ENCODE peak calls at places on chromosomes 6 and 20, in nine cellular contexts. K is RWPE1, L is tibial nerve, N is neural progenitor cell, U is PC-3, H is small intestine, G is fibroblast of lung, O is ovary, R is spleen. X is an unnamed sample.

GRCh38 chr20:31695849-31696804 is 26.5 kb downstream of the BCL2L1 start:
- DNase-seq in K (peak), L (no peak), N (no peak), U (peak), H (peak), G (peak), O (no peak), R (no peak), X (no peak)

GRCh38 chr20:52004720-52005119 is 186.9 kb downstream of the ZFP64 start:
- DNase-seq in K (no peak), L (no peak), N (no peak), U (no peak), H (no peak), G (peak), O (no peak), R (no peak), X (no peak)

GRCh38 chr20:61941721-61942405 is 123.8 kb downstream of the TAF4 start:
- DNase-seq in K (no peak), L (no peak), N (no peak), U (no peak), H (no peak), G (no peak), O (no peak), R (peak), X (no peak)

GRCh38 chr6:104400844-104401243 is 458.9 kb downstream of the HACE1 start:
- DNase-seq in K (no peak), L (no peak), N (no peak), U (no peak), H (no peak), G (no peak), O (no peak), R (no peak), X (no peak)

GRCh38 chr6:107620736-107621135 is 130.8 kb downstream of the SOBP start:
- DNase-seq in K (no peak), L (no peak), N (no peak), U (no peak), H (peak), G (peak), O (no peak), R (no peak), X (no peak)

GRCh38 chr6:124670801-124671200 is 291.4 kb upstream of the RNF217 start:
- DNase-seq in K (no peak), L (no peak), N (no peak), U (no peak), H (no peak), G (no peak), O (no peak), R (no peak), X (no peak)

GRCh38 chr6:107618672-107619071 is 128.8 kb downstream of the SOBP start:
- DNase-seq in K (no peak), L (no peak), N (no peak), U (no peak), H (peak), G (no peak), O (no peak), R (peak), X (no peak)

GRCh38 chr6:105897131-105897530 is 189.0 kb upstream of the PRDM1 start:
- DNase-seq in K (no peak), L (no peak), N (no peak), U (no peak), H (no peak), G (peak), O (no peak), R (no peak), X (no peak)

GRCh38 chr6:110180228-110181008 is at the start of gene CDC40:
- DNase-seq in K (peak), L (peak), N (peak), U (no peak), H (no peak), G (no peak), O (peak), R (peak), X (peak)

GRCh38 chr6:4133941-4134838 is 1.2 kb downstream of the ECI2 start:
- DNase-seq in K (peak), L (peak), N (peak), U (peak), H (peak), G (peak), O (peak), R (peak), X (no peak)

GRCh38 chr6:168037242-168037641 is 39.8 kb downstream of the KIF25 start:
- DNase-seq in K (no peak), L (no peak), N (peak), U (no peak), H (no peak), G (no peak), O (no peak), R (no peak), X (no peak)

GRCh38 chr6:56491606-56492328 is 150.9 kb downstream of the DST start:
- DNase-seq in K (no peak), L (peak), N (no peak), U (peak), H (no peak), G (peak), O (no peak), R (no peak), X (no peak)

GRCh38 chr6:16762547-16763477 is 1.6 kb upstream of the ATXN1 start:
- DNase-seq in K (peak), L (no peak), N (peak), U (peak), H (peak), G (peak), O (peak), R (peak), X (no peak)

GRCh38 chr6:50713226-50713625 is at the start of gene TFAP2D:
- DNase-seq in K (no peak), L (no peak), N (no peak), U (no peak), H (no peak), G (no peak), O (no peak), R (no peak), X (no peak)

GRCh38 chr20:34622821-34623451 is 54.0 kb downstream of the PIGU start:
- DNase-seq in K (no peak), L (no peak), N (no peak), U (no peak), H (peak), G (no peak), O (no peak), R (peak), X (no peak)

GRCh38 chr20:22207280-22207679 is 377.1 kb downstream of the FOXA2 start:
- DNase-seq in K (no peak), L (no peak), N (no peak), U (no peak), H (no peak), G (no peak), O (no peak), R (no peak), X (no peak)

GRCh38 chr6:12545837-12546658 is 170.5 kb upstream of the PHACTR1 start:
- DNase-seq in K (peak), L (no peak), N (no peak), U (peak), H (peak), G (peak), O (no peak), R (no peak), X (no peak)

GRCh38 chr6:125001684-125002083 is 39.4 kb downstream of the RNF217 start:
- DNase-seq in K (no peak), L (no peak), N (no peak), U (no peak), H (no peak), G (peak), O (no peak), R (no peak), X (no peak)

GRCh38 chr20:56826971-56827645 is 198.0 kb downstream of the TFAP2C start:
- DNase-seq in K (peak), L (peak), N (no peak), U (peak), H (no peak), G (no peak), O (no peak), R (no peak), X (no peak)
- H3K27ac ChIP-seq in K (peak), L (peak), N (no peak), U (no peak), H (no peak), G (peak), O (no peak), R (no peak), X (no peak)

DNA sequence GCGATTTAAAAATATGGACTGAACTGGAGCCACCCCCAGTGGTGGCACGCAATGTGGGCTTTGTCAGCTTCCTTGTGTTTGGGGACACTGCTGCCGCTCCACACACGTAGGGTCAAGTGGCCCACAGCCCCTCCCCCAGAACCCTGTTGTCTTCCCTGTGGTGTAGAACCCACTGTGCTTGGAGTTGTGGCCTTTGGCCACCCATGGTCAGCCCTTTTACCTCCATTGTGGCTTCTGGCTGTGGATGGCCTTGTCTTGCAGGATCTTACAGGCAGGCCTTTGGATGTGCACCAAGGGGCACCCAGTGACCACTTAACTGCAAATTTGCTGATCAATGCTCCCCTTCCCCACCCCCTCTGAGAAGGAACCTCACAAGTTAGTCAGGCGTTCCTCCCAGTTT is 2.0 kb upstream of the LEMD2 start:
- DNase-seq in K (no peak), L (no peak), N (no peak), U (no peak), H (no peak), G (no peak), O (no peak), R (no peak), X (no peak)
- H3K27ac ChIP-seq in K (no peak), L (no peak), N (no peak), U (no peak), H (no peak), G (no peak), O (no peak), R (no peak), X (no peak)

DNA sequence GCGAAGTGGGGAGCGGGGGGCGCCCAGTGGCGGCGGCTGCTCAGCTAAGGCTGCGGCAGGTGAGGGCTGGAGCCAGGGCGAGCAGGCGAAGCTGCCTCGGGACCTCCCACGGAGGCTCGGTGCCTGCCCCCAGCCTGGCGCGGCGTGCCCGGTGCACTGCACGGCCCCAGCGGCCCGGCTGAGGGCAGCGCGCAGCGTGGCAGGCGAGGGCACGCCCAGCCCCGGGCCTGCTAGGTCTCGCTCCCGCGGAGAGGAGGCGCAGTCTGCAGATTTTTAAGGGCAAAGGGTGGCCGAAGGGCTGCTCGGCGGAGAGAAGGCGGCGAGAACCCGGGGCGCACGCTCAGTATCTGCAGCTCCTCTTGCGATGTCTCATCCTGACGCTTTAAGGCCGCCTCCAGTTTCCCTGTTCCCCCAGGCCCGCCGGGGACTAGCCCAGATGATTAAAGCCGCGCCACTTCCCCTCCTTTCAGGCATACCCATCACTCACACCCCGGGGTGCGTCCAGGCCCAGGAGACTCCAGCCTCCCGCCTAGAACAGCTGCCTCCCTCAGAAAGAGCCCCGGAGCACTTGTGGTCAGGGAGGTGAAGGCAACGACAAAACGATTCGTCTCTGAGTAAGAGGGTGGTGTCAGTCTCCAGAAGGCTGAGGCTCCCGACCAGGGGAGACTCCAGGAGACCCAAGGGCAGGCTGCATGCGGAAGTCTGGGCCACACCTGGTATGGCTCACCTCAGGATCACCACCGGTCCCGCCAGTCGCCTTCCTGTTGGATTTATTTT is at the start of gene FERMT1:
- DNase-seq in K (peak), L (no peak), N (peak), U (peak), H (peak), G (peak), O (peak), R (no peak), X (peak)
- H3K27ac ChIP-seq in K (peak), L (peak), N (no peak), U (peak), H (peak), G (peak), O (peak), R (no peak), X (no peak)

GRCh38 chr20:23374441-23374840 is 12.5 kb downstream of the GZF1 start:
- DNase-seq in K (no peak), L (no peak), N (no peak), U (no peak), H (no peak), G (no peak), O (no peak), R (no peak), X (no peak)
- H3K27ac ChIP-seq in K (no peak), L (no peak), N (no peak), U (no peak), H (no peak), G (no peak), O (no peak), R (no peak), X (no peak)

DNA sequence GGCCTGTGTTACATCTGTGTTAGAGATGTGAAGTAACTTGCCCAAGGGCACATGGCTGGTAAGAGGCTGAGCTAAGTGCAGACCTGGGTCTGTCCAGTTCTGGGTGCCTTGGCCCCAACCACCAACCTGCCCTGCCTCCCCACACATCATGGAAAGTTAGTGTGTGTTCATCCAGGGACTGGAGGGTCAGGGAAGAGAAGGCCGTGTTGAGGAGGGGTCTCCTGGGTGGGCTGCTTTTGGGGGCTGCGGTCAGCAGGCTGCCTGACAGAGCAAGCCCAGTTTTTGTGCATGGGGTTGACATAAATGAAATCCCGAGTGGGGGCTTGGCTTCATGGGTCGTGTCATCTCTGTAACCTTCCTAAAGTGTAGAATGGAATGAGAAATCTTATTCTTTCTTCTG is 10.9 kb downstream of the PYGB start:
- DNase-seq in K (no peak), L (no peak), N (no peak), U (no peak), H (no peak), G (no peak), O (no peak), R (no peak), X (no peak)
- H3K27ac ChIP-seq in K (peak), L (no peak), N (no peak), U (no peak), H (no peak), G (no peak), O (no peak), R (no peak), X (no peak)

GRCh38 chr6:160394654-160395035 is 46.5 kb downstream of the SLC22A3 start:
- DNase-seq in K (no peak), L (no peak), N (peak), U (no peak), H (no peak), G (no peak), O (no peak), R (no peak), X (no peak)
- H3K27ac ChIP-seq in K (peak), L (peak), N (no peak), U (no peak), H (no peak), G (no peak), O (no peak), R (no peak), X (no peak)

DNA sequence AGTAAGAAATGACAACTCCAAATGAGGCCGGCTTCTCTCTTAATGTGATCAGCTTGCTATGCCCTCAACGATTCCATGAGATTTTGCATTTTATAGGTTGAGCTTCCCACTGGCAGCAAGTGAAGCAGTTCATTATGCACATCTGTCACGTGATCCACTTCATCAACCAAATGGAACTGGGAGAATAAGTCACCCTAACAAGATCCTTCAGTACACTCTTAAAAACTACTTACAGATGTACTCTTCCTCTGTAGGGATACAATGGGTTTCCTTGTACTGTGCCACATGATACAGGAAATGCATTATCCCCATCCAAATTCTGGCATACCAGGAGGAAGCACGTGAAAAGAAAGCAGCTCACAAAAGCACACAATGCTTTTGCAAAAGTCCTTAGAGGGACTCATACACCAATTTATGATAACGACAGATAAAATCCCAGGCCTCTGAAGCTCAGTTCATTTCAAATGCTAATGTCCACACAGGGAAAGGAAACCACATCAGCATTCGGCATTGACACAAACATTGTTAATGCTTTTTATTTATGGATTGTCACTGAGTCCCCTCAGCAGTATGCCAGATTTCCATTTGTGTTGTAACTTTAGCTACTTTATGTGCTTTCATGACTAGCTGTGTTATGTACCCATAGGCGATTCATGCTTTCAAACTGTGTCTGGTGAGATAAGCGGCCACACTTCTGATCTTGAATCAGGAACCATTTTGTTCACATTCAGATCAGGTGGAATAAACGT is 58.1 kb upstream of the REV3L start:
- DNase-seq in K (no peak), L (no peak), N (no peak), U (no peak), H (no peak), G (peak), O (no peak), R (no peak), X (peak)
- H3K27ac ChIP-seq in K (no peak), L (peak), N (no peak), U (no peak), H (no peak), G (no peak), O (no peak), R (no peak), X (peak)

DNA sequence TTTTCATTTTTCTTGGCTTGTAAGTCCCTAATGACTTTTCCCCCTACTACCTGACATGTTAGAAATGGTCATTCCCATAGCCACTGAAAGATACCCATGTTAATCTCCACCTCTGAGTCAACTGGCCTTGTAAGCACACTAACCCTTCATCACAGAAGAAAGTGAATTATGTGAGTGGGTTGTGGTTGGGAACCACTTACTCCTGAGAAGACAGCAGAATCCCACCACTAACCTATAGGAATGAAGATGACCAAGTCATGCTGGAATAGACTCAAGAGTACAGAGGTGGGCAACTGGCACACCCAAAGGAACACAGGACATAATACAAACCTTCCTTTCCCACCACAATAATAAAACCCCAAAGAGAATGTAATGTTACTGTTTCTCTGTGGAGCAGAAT is 30.1 kb downstream of the RAMACL start:
- DNase-seq in K (no peak), L (no peak), N (no peak), U (no peak), H (no peak), G (peak), O (no peak), R (no peak), X (no peak)
- H3K27ac ChIP-seq in K (peak), L (peak), N (no peak), U (peak), H (peak), G (no peak), O (no peak), R (peak), X (peak)

DNA sequence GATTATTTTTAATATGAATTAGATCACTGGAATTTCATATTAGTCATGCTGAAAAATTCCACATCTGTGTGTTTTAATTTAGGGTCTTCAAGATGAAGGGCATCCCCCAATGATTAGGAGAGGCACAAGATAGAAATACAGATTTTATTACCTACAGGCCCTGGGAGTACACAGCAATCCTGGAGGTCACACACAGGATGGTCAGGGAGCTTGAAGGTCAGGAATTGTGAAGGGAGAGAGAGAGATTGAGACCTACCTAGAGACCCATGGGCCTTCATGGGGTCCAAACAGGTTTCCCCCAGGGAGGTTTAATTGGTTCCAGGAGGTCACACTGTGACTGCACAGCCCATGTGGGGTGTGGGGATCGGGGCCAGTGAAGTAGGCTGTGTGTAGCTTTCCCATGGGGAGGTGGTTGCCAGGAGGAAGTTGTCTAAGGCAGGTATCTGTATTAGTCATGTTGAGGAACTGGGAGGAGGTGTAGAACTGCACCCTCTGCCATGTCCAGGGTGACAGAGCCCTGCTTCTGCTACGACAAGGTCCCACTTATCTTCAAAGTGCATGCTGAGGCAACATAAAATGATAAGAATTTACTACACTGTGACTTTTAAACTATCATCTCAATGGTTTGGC is 18.3 kb downstream of the SNX9 start:
- DNase-seq in K (peak), L (no peak), N (no peak), U (peak), H (peak), G (peak), O (no peak), R (no peak), X (no peak)
- H3K27ac ChIP-seq in K (peak), L (no peak), N (no peak), U (peak), H (peak), G (peak), O (no peak), R (no peak), X (no peak)

X was measured in substantia nigra.